ENCODE peak calls at places on chromosomes 2 and 18, in nine cellular contexts. One of them, this sample, is unnamed.

GRCh38 chr2:210399440-210400041 is 77.0 kb downstream of the LANCL1 start:
- DNase-seq in AG10803: no peak
- DNase-seq in BE2C: no peak
- DNase-seq in cardiac muscle cell: peak
- DNase-seq in AG04450: no peak
- DNase-seq in left ventricle myocardium inferior: no peak
- DNase-seq in fibroblast of lung: peak
- DNase-seq in right lobe of liver: no peak
- DNase-seq in upper lobe of right lung: no peak
- DNase-seq in this sample: peak

GRCh38 chr2:134772493-134773169 is 53.8 kb upstream of the TMEM163 start:
- DNase-seq in left ventricle myocardium inferior: no peak
- DNase-seq in upper lobe of right lung: no peak
- DNase-seq in BE2C: no peak
- DNase-seq in AG04450: no peak
- DNase-seq in fibroblast of lung: no peak
- DNase-seq in right lobe of liver: no peak
- DNase-seq in AG10803: no peak
- DNase-seq in cardiac muscle cell: no peak
- DNase-seq in this sample: no peak

GRCh38 chr2:222866358-222866960 is 5.6 kb downstream of the ACSL3 start:
- DNase-seq in left ventricle myocardium inferior: no peak
- DNase-seq in right lobe of liver: no peak
- DNase-seq in fibroblast of lung: peak
- DNase-seq in AG04450: no peak
- DNase-seq in AG10803: no peak
- DNase-seq in cardiac muscle cell: no peak
- DNase-seq in BE2C: no peak
- DNase-seq in upper lobe of right lung: no peak
- DNase-seq in this sample: no peak

GRCh38 chr2:74740395-74741075 is 86.5 kb downstream of the SEMA4F start:
- DNase-seq in AG04450: peak
- DNase-seq in BE2C: peak
- DNase-seq in right lobe of liver: no peak
- DNase-seq in cardiac muscle cell: peak
- DNase-seq in fibroblast of lung: peak
- DNase-seq in upper lobe of right lung: peak
- DNase-seq in left ventricle myocardium inferior: peak
- DNase-seq in AG10803: peak
- DNase-seq in this sample: peak

GRCh38 chr18:79791141-79791972 is 6.4 kb upstream of the KCNG2 start:
- DNase-seq in BE2C: no peak
- DNase-seq in cardiac muscle cell: peak
- DNase-seq in right lobe of liver: peak
- DNase-seq in left ventricle myocardium inferior: peak
- DNase-seq in fibroblast of lung: peak
- DNase-seq in upper lobe of right lung: peak
- DNase-seq in AG04450: peak
- DNase-seq in AG10803: peak
- DNase-seq in this sample: peak

GRCh38 chr2:24984912-24985311 is 13.2 kb upstream of the DNAJC27 start:
- DNase-seq in right lobe of liver: no peak
- DNase-seq in AG04450: no peak
- DNase-seq in fibroblast of lung: no peak
- DNase-seq in upper lobe of right lung: no peak
- DNase-seq in BE2C: peak
- DNase-seq in AG10803: peak
- DNase-seq in cardiac muscle cell: peak
- DNase-seq in left ventricle myocardium inferior: peak
- DNase-seq in this sample: peak

GRCh38 chr2:129170570-129170969 is 808.9 kb upstream of the RAB6C start:
- DNase-seq in BE2C: no peak
- DNase-seq in fibroblast of lung: no peak
- DNase-seq in left ventricle myocardium inferior: no peak
- DNase-seq in cardiac muscle cell: no peak
- DNase-seq in AG04450: no peak
- DNase-seq in upper lobe of right lung: no peak
- DNase-seq in AG10803: no peak
- DNase-seq in right lobe of liver: no peak
- DNase-seq in this sample: no peak

GRCh38 chr2:98486374-98486981 is 41.8 kb downstream of the INPP4A start:
- DNase-seq in fibroblast of lung: no peak
- DNase-seq in AG10803: no peak
- DNase-seq in left ventricle myocardium inferior: no peak
- DNase-seq in BE2C: no peak
- DNase-seq in cardiac muscle cell: no peak
- DNase-seq in right lobe of liver: no peak
- DNase-seq in AG04450: no peak
- DNase-seq in upper lobe of right lung: no peak
- DNase-seq in this sample: no peak

GRCh38 chr18:23422751-23423418 is 30.2 kb upstream of the RIOK3 start:
- DNase-seq in fibroblast of lung: peak
- DNase-seq in cardiac muscle cell: peak
- DNase-seq in BE2C: peak
- DNase-seq in left ventricle myocardium inferior: peak
- DNase-seq in right lobe of liver: no peak
- DNase-seq in AG10803: peak
- DNase-seq in AG04450: no peak
- DNase-seq in upper lobe of right lung: peak
- DNase-seq in this sample: no peak

GRCh38 chr18:74540689-74541421 is 6.6 kb downstream of the CNDP1 start:
- DNase-seq in AG04450: no peak
- DNase-seq in fibroblast of lung: no peak
- DNase-seq in left ventricle myocardium inferior: no peak
- DNase-seq in AG10803: peak
- DNase-seq in cardiac muscle cell: no peak
- DNase-seq in upper lobe of right lung: no peak
- DNase-seq in right lobe of liver: peak
- DNase-seq in BE2C: no peak
- DNase-seq in this sample: no peak

GRCh38 chr18:3281456-3282400 is 19.8 kb downstream of the MYL12B start:
- DNase-seq in fibroblast of lung: peak
- DNase-seq in AG10803: peak
- DNase-seq in upper lobe of right lung: no peak
- DNase-seq in right lobe of liver: no peak
- DNase-seq in left ventricle myocardium inferior: no peak
- DNase-seq in BE2C: no peak
- DNase-seq in AG04450: no peak
- DNase-seq in cardiac muscle cell: peak
- DNase-seq in this sample: peak

GRCh38 chr2:86301010-86301409 is 36.4 kb downstream of the REEP1 start:
- DNase-seq in AG04450: no peak
- DNase-seq in fibroblast of lung: no peak
- DNase-seq in upper lobe of right lung: peak
- DNase-seq in left ventricle myocardium inferior: no peak
- DNase-seq in cardiac muscle cell: peak
- DNase-seq in BE2C: no peak
- DNase-seq in AG10803: no peak
- DNase-seq in right lobe of liver: no peak
- DNase-seq in this sample: no peak

GRCh38 chr2:128505150-128505490 is 186.5 kb upstream of the HS6ST1 start:
- DNase-seq in left ventricle myocardium inferior: no peak
- DNase-seq in cardiac muscle cell: no peak
- DNase-seq in right lobe of liver: no peak
- DNase-seq in AG10803: no peak
- DNase-seq in fibroblast of lung: no peak
- DNase-seq in AG04450: no peak
- DNase-seq in upper lobe of right lung: peak
- DNase-seq in BE2C: no peak
- DNase-seq in this sample: no peak

GRCh38 chr18:75582406-75582821 is 154.9 kb upstream of the SMIM21 start:
- DNase-seq in upper lobe of right lung: no peak
- DNase-seq in AG10803: peak
- DNase-seq in BE2C: no peak
- DNase-seq in right lobe of liver: no peak
- DNase-seq in fibroblast of lung: peak
- DNase-seq in cardiac muscle cell: peak
- DNase-seq in left ventricle myocardium inferior: no peak
- DNase-seq in AG04450: peak
- DNase-seq in this sample: peak

GRCh38 chr18:75582940-75583339 is 155.4 kb upstream of the SMIM21 start:
- DNase-seq in upper lobe of right lung: no peak
- DNase-seq in fibroblast of lung: no peak
- DNase-seq in AG10803: no peak
- DNase-seq in left ventricle myocardium inferior: no peak
- DNase-seq in cardiac muscle cell: no peak
- DNase-seq in AG04450: no peak
- DNase-seq in right lobe of liver: no peak
- DNase-seq in BE2C: no peak
- DNase-seq in this sample: no peak

GRCh38 chr18:75586576-75586975 is 159.1 kb upstream of the SMIM21 start:
- DNase-seq in AG10803: no peak
- DNase-seq in fibroblast of lung: no peak
- DNase-seq in AG04450: no peak
- DNase-seq in cardiac muscle cell: no peak
- DNase-seq in left ventricle myocardium inferior: no peak
- DNase-seq in upper lobe of right lung: no peak
- DNase-seq in BE2C: no peak
- DNase-seq in right lobe of liver: no peak
- DNase-seq in this sample: no peak

GRCh38 chr18:75581336-75582121 is 154.0 kb upstream of the SMIM21 start:
- DNase-seq in fibroblast of lung: no peak
- DNase-seq in BE2C: no peak
- DNase-seq in AG10803: peak
- DNase-seq in right lobe of liver: no peak
- DNase-seq in left ventricle myocardium inferior: no peak
- DNase-seq in AG04450: no peak
- DNase-seq in upper lobe of right lung: no peak
- DNase-seq in cardiac muscle cell: peak
- DNase-seq in this sample: peak
- H3K4me3 ChIP-seq in fibroblast of lung: no peak
- H3K4me3 ChIP-seq in BE2C: no peak
- H3K4me3 ChIP-seq in AG10803: no peak
- H3K4me3 ChIP-seq in right lobe of liver: no peak
- H3K4me3 ChIP-seq in left ventricle myocardium inferior: no peak
- H3K4me3 ChIP-seq in AG04450: no peak
- H3K4me3 ChIP-seq in upper lobe of right lung: no peak
- H3K4me3 ChIP-seq in cardiac muscle cell: no peak
- H3K4me3 ChIP-seq in this sample: no peak

GRCh38 chr2:65553504-65554074 is 121.2 kb upstream of the SPRED2 start:
- DNase-seq in AG10803: no peak
- DNase-seq in BE2C: no peak
- DNase-seq in right lobe of liver: peak
- DNase-seq in AG04450: no peak
- DNase-seq in upper lobe of right lung: no peak
- DNase-seq in left ventricle myocardium inferior: no peak
- DNase-seq in fibroblast of lung: no peak
- DNase-seq in cardiac muscle cell: no peak
- DNase-seq in this sample: no peak
- TF ChIP-seq CTCF in AG10803: no peak
- TF ChIP-seq CTCF in BE2C: no peak
- TF ChIP-seq CTCF in right lobe of liver: no peak
- TF ChIP-seq CTCF in AG04450: no peak
- TF ChIP-seq CTCF in upper lobe of right lung: no peak
- TF ChIP-seq CTCF in left ventricle myocardium inferior: peak
- TF ChIP-seq CTCF in fibroblast of lung: no peak
- TF ChIP-seq CTCF in cardiac muscle cell: no peak
- TF ChIP-seq CTCF in this sample: no peak

DNA sequence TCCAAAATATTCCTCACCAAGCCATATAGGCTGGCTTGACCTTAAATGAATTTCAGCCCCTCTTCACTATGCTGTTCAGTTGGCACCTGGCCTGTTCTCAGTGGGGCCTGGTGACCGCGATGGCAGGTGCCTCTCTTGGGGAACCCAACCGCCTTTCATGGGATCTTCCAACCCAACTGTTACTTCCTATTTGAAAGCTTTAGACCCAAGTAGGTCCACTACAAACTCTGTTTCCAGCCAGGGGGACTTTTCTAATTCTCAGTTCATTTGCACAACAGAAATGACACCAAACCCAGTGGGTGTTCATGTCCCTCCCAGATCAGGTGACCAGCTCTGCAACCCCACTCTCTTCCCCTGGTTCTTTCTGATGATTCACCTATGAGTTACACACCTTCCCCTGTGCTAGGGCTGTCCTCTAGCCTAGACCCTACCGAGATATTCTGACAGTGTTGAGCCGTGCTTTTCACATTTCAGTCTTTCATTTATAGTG is 35.6 kb upstream of the NDUFV2 start:
- DNase-seq in right lobe of liver: no peak
- DNase-seq in BE2C: no peak
- DNase-seq in left ventricle myocardium inferior: no peak
- DNase-seq in AG04450: no peak
- DNase-seq in AG10803: no peak
- DNase-seq in cardiac muscle cell: no peak
- DNase-seq in upper lobe of right lung: no peak
- DNase-seq in fibroblast of lung: no peak
- DNase-seq in this sample: no peak
- H3K4me3 ChIP-seq in right lobe of liver: no peak
- H3K4me3 ChIP-seq in BE2C: no peak
- H3K4me3 ChIP-seq in left ventricle myocardium inferior: no peak
- H3K4me3 ChIP-seq in AG04450: no peak
- H3K4me3 ChIP-seq in AG10803: no peak
- H3K4me3 ChIP-seq in cardiac muscle cell: no peak
- H3K4me3 ChIP-seq in upper lobe of right lung: no peak
- H3K4me3 ChIP-seq in fibroblast of lung: no peak
- H3K4me3 ChIP-seq in this sample: no peak

GRCh38 chr2:151159109-151159690 is 102.5 kb downstream of the RBM43 start:
- DNase-seq in AG04450: no peak
- DNase-seq in BE2C: no peak
- DNase-seq in cardiac muscle cell: no peak
- DNase-seq in AG10803: no peak
- DNase-seq in fibroblast of lung: peak
- DNase-seq in left ventricle myocardium inferior: no peak
- DNase-seq in upper lobe of right lung: no peak
- DNase-seq in right lobe of liver: no peak
- DNase-seq in this sample: no peak

GRCh38 chr2:151156431-151156830 is 105.2 kb downstream of the RBM43 start:
- DNase-seq in BE2C: no peak
- DNase-seq in AG04450: no peak
- DNase-seq in upper lobe of right lung: no peak
- DNase-seq in AG10803: no peak
- DNase-seq in cardiac muscle cell: peak
- DNase-seq in left ventricle myocardium inferior: no peak
- DNase-seq in right lobe of liver: no peak
- DNase-seq in fibroblast of lung: no peak
- DNase-seq in this sample: no peak

GRCh38 chr2:151166410-151166809 is 95.3 kb downstream of the RBM43 start:
- DNase-seq in right lobe of liver: no peak
- DNase-seq in AG10803: no peak
- DNase-seq in upper lobe of right lung: no peak
- DNase-seq in cardiac muscle cell: no peak
- DNase-seq in AG04450: no peak
- DNase-seq in BE2C: no peak
- DNase-seq in left ventricle myocardium inferior: no peak
- DNase-seq in fibroblast of lung: no peak
- DNase-seq in this sample: no peak

GRCh38 chr2:151156943-151157705 is 104.5 kb downstream of the RBM43 start:
- DNase-seq in AG10803: peak
- DNase-seq in BE2C: no peak
- DNase-seq in fibroblast of lung: no peak
- DNase-seq in upper lobe of right lung: no peak
- DNase-seq in left ventricle myocardium inferior: no peak
- DNase-seq in right lobe of liver: no peak
- DNase-seq in AG04450: no peak
- DNase-seq in cardiac muscle cell: peak
- DNase-seq in this sample: no peak

DNA sequence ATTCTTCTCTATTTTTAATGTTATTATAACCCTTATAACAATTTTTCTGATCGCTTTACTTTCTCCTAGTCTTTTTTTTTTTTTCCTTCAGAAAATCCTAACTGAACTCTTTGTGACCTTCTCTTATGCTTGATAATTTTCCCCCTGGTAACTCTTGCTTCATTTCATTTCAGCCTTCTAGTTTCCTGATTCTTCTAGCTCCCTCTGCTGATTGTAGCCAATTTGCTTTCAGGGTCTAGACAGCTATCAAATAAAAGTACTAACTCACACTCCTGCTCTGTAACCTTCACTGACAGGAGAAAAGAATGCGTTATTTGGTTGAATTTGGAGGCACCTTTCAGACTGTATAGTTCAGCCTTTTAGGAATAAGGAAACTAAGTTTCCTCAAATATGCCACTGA is 99.5 kb downstream of the RBM43 start:
- DNase-seq in fibroblast of lung: peak
- DNase-seq in AG04450: peak
- DNase-seq in left ventricle myocardium inferior: no peak
- DNase-seq in cardiac muscle cell: peak
- DNase-seq in right lobe of liver: no peak
- DNase-seq in upper lobe of right lung: no peak
- DNase-seq in AG10803: peak
- DNase-seq in BE2C: no peak
- DNase-seq in this sample: peak
- TF ChIP-seq CTCF in fibroblast of lung: peak
- TF ChIP-seq CTCF in AG04450: peak
- TF ChIP-seq CTCF in left ventricle myocardium inferior: no peak
- TF ChIP-seq CTCF in cardiac muscle cell: peak
- TF ChIP-seq CTCF in right lobe of liver: peak
- TF ChIP-seq CTCF in upper lobe of right lung: peak
- TF ChIP-seq CTCF in AG10803: peak
- TF ChIP-seq CTCF in BE2C: peak
- TF ChIP-seq CTCF in this sample: peak